ENCODE peak calls at places on chromosomes 13 and 19, in six cellular contexts. One of them, this sample, is unnamed.
A peak's percentile ranks its signal among the peaks of the same experiment; 100 is the strongest.

GRCh38 chr13:25329706-25330105 is 28.3 kb downstream of the NUP58 start:
- DNase-seq in H9: no peak
- DNase-seq in IMR-90: peak; percentile 26
- DNase-seq in mesendoderm: peak; percentile 33
- DNase-seq in H1: no peak
- DNase-seq in neuronal stem cell: no peak
- DNase-seq in this sample: peak; percentile 73

GRCh38 chr13:112958127-112958989 is 10.7 kb upstream of the MCF2L start:
- DNase-seq in H9: no peak
- DNase-seq in IMR-90: no peak
- DNase-seq in mesendoderm: no peak
- DNase-seq in H1: no peak
- DNase-seq in neuronal stem cell: no peak
- DNase-seq in this sample: no peak

GRCh38 chr13:23778879-23779278 is 110.3 kb downstream of the MIPEP start:
- DNase-seq in H9: no peak
- DNase-seq in IMR-90: peak; percentile 63
- DNase-seq in mesendoderm: no peak
- DNase-seq in H1: no peak
- DNase-seq in neuronal stem cell: no peak
- DNase-seq in this sample: peak; percentile 82

GRCh38 chr19:57527136-57527881 is at the start of gene ZNF549:
- DNase-seq in H9: peak; percentile 96
- DNase-seq in IMR-90: peak; percentile 93
- DNase-seq in mesendoderm: peak; percentile 98
- DNase-seq in H1: peak; percentile 85
- DNase-seq in neuronal stem cell: peak; percentile 84
- DNase-seq in this sample: peak; percentile 91

GRCh38 chr19:12766051-12766521 is 9.3 kb downstream of the HOOK2 start:
- DNase-seq in H9: peak; percentile 89
- DNase-seq in IMR-90: peak; percentile 73
- DNase-seq in mesendoderm: no peak
- DNase-seq in H1: no peak
- DNase-seq in neuronal stem cell: no peak
- DNase-seq in this sample: no peak

GRCh38 chr19:33678796-33679195 is 57.0 kb downstream of the CHST8 start:
- DNase-seq in H9: no peak
- DNase-seq in IMR-90: no peak
- DNase-seq in mesendoderm: no peak
- DNase-seq in H1: no peak
- DNase-seq in neuronal stem cell: no peak
- DNase-seq in this sample: no peak

GRCh38 chr13:31081316-31081715 is 80.4 kb downstream of the HSPH1 start:
- DNase-seq in H9: no peak
- DNase-seq in IMR-90: no peak
- DNase-seq in mesendoderm: no peak
- DNase-seq in H1: no peak
- DNase-seq in neuronal stem cell: no peak
- DNase-seq in this sample: no peak

GRCh38 chr13:67390462-67391093 is 160.4 kb upstream of the PCDH9 start:
- DNase-seq in H9: no peak
- DNase-seq in IMR-90: peak; percentile 76
- DNase-seq in mesendoderm: no peak
- DNase-seq in H1: no peak
- DNase-seq in neuronal stem cell: no peak
- DNase-seq in this sample: peak; percentile 80

GRCh38 chr13:95481051-95481775 is 71.3 kb upstream of the CLDN10 start:
- DNase-seq in H9: no peak
- DNase-seq in IMR-90: peak; percentile 18
- DNase-seq in mesendoderm: no peak
- DNase-seq in H1: no peak
- DNase-seq in neuronal stem cell: no peak
- DNase-seq in this sample: no peak

GRCh38 chr19:56071151-56071550 is 49.9 kb downstream of the ZNF787 start:
- DNase-seq in H9: peak; percentile 49
- DNase-seq in IMR-90: no peak
- DNase-seq in mesendoderm: peak; percentile 26
- DNase-seq in H1: no peak
- DNase-seq in neuronal stem cell: no peak
- DNase-seq in this sample: no peak

GRCh38 chr13:40348096-40348679 is 318.3 kb downstream of the FOXO1 start:
- DNase-seq in H9: peak; percentile 42
- DNase-seq in IMR-90: no peak
- DNase-seq in mesendoderm: peak; percentile 46
- DNase-seq in H1: no peak
- DNase-seq in neuronal stem cell: no peak
- DNase-seq in this sample: no peak
- H2BK15ac ChIP-seq in H9: no peak overlapping the region
- H2BK15ac ChIP-seq in IMR-90: no peak overlapping the region
- H2BK15ac ChIP-seq in mesendoderm: no peak overlapping the region
- H2BK15ac ChIP-seq in H1: peak overlapping the region; percentile 40
- H2BK15ac ChIP-seq in neuronal stem cell: no peak overlapping the region
- H2BK15ac ChIP-seq in this sample: no peak overlapping the region

DNA sequence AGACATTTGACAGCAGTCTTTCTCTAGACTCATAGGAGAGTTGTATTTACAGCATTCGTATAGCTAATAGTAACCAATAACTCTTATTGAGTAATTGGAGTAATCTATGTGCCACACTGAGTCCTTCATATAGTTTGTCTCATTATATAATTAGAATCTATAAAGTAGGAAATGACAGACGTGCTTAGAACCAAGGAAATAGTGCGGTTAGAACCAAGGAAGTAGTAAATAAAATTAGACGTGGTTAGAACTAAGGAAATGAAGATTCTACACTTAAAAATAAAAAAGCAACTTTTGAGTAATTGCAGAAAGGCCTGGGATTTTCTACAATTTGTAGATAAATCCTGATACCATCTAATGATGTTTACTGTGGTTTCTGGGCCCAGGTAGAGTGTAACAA is 107.8 kb upstream of the TNFSF11 start:
- DNase-seq in H9: no peak
- DNase-seq in IMR-90: no peak
- DNase-seq in mesendoderm: no peak
- DNase-seq in H1: no peak
- DNase-seq in neuronal stem cell: no peak
- DNase-seq in this sample: no peak
- H2BK15ac ChIP-seq in H9: no peak overlapping the region
- H2BK15ac ChIP-seq in IMR-90: no peak overlapping the region
- H2BK15ac ChIP-seq in mesendoderm: no peak overlapping the region
- H2BK15ac ChIP-seq in H1: no peak overlapping the region
- H2BK15ac ChIP-seq in neuronal stem cell: no peak overlapping the region
- H2BK15ac ChIP-seq in this sample: no peak overlapping the region

DNA sequence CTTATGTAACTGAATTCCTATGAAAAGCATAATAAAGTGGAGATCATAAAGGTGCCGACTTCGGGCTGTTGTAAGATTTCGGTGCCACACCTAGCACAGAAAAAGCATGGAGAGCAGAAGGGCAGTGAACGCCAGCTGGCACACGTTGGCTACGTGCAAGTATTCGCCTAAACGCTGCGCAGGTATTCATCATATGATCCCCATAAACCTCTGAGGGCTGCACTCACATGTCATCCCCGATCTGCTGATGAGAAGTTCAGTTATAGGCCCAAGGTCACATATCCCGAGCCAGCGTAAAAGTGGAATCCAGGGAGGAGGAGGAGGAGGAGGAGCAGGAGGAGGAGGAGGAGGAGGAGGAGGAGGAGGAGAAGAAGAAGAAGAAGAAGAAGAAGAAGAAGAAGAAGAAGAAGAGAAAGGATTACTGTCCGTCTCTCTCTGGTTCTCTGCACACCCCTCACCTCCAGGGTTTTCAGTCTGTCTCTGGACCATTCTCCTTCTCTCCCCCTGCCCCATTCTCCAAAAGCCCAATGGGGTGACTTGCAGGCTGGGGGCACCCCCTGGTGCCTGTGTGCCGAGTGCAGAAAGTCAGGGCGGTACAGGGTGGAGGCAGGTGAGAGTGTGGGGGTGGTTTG is 18.6 kb upstream of the CYP2S1 start:
- DNase-seq in H9: no peak
- DNase-seq in IMR-90: no peak
- DNase-seq in mesendoderm: no peak
- DNase-seq in H1: no peak
- DNase-seq in neuronal stem cell: no peak
- DNase-seq in this sample: no peak
- H2BK15ac ChIP-seq in H9: no peak overlapping the region
- H2BK15ac ChIP-seq in IMR-90: no peak overlapping the region
- H2BK15ac ChIP-seq in mesendoderm: no peak overlapping the region
- H2BK15ac ChIP-seq in H1: peak overlapping the region; percentile 97
- H2BK15ac ChIP-seq in neuronal stem cell: no peak overlapping the region
- H2BK15ac ChIP-seq in this sample: no peak overlapping the region

DNA sequence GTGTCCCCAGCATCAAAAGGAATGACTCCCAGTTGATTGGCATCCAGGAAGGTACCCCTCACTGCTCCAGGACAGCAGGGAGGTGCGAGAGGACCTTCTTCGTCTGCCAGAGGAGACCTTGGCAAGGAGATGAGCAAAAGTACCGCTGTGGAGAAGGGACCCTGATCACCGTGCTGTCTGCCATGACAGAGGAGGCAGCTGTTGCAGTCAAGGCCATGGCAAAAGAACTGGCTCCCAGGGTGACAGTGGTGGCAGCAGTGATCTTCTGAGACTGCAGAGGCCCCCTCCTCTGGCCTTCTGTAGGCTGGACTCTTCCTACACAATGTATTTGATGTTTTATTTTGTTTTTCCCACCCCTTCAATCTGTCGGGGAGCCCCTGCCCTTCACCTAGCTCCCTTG is 32.0 kb downstream of the NKPD1 start:
- DNase-seq in H9: no peak
- DNase-seq in IMR-90: no peak
- DNase-seq in mesendoderm: no peak
- DNase-seq in H1: no peak
- DNase-seq in neuronal stem cell: no peak
- DNase-seq in this sample: no peak
- H2BK15ac ChIP-seq in H9: no peak overlapping the region
- H2BK15ac ChIP-seq in IMR-90: no peak overlapping the region
- H2BK15ac ChIP-seq in mesendoderm: no peak overlapping the region
- H2BK15ac ChIP-seq in H1: no peak overlapping the region
- H2BK15ac ChIP-seq in neuronal stem cell: no peak overlapping the region
- H2BK15ac ChIP-seq in this sample: no peak overlapping the region

DNA sequence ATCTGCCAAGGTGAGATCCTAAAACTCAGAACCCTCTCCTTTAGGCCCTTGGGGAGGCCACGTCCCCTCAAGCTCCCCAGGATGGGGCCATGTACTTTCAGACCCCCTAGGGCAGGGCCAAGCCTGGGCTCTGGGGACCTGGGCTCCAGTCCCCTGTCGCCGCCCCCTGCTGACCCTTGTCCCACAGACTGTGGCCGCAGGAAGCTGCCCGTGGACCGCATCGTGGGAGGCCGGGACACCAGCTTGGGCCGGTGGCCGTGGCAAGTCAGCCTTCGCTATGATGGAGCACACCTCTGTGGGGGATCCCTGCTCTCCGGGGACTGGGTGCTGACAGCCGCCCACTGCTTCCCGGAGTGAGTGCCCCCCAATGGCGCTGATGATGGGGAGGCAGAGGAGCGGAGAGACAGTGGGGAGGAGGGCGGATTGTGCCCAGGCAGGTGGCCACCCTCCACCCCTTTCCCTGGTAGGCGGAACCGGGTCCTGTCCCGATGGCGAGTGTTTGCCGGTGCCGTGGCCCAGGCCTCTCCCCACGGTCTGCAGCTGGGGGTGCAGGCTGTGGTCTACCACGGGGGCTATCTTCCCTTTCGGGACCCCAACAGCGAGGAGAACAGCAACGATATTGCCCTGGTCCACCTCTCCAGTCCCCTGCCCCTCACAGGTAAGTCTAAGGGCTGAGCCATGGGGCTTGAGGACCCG is 18.8 kb downstream of the HPN start:
- DNase-seq in H9: peak; percentile 25
- DNase-seq in IMR-90: no peak
- DNase-seq in mesendoderm: no peak
- DNase-seq in H1: no peak
- DNase-seq in neuronal stem cell: no peak
- DNase-seq in this sample: no peak
- H2BK15ac ChIP-seq in H9: no peak overlapping the region
- H2BK15ac ChIP-seq in IMR-90: no peak overlapping the region
- H2BK15ac ChIP-seq in mesendoderm: no peak overlapping the region
- H2BK15ac ChIP-seq in H1: no peak overlapping the region
- H2BK15ac ChIP-seq in neuronal stem cell: peak overlapping the region; percentile 54
- H2BK15ac ChIP-seq in this sample: no peak overlapping the region